ENCODE peak calls at places on chromosomes 7 and 10, in four cellular contexts. One of them, this sample, is unnamed.

GRCh38 chr7:44599222-44599621 is 7.2 kb upstream of the OGDH start:
- DNase-seq in H9: no peak
- DNase-seq in IMR-90: no peak
- DNase-seq in mesendoderm: no peak
- DNase-seq in this sample: no peak

GRCh38 chr10:112658900-112659328 is 211.9 kb downstream of the VTI1A start:
- DNase-seq in H9: no peak
- DNase-seq in mesendoderm: no peak
- DNase-seq in IMR-90: no peak
- DNase-seq in this sample: peak; percentile 24

GRCh38 chr7:71687831-71688599 is 556.1 kb downstream of the GALNT17 start:
- DNase-seq in H9: no peak
- DNase-seq in mesendoderm: no peak
- DNase-seq in IMR-90: no peak
- DNase-seq in this sample: no peak

GRCh38 chr10:122521011-122521410 is 39.5 kb upstream of the DMBT1 start:
- DNase-seq in H9: no peak
- DNase-seq in IMR-90: no peak
- DNase-seq in mesendoderm: no peak
- DNase-seq in this sample: no peak

GRCh38 chr10:93468532-93469213 is 13.5 kb downstream of the MYOF start:
- DNase-seq in mesendoderm: peak; percentile 75
- DNase-seq in IMR-90: peak; percentile 94
- DNase-seq in H9: no peak
- DNase-seq in this sample: peak; percentile 93

GRCh38 chr10:122085423-122085911 is 96.5 kb downstream of the TACC2 start:
- DNase-seq in IMR-90: no peak
- DNase-seq in H9: no peak
- DNase-seq in mesendoderm: no peak
- DNase-seq in this sample: no peak

GRCh38 chr10:43265799-43266721 is 805 bp downstream of the RASGEF1A start:
- DNase-seq in H9: peak; percentile 65
- DNase-seq in mesendoderm: peak; percentile 60
- DNase-seq in IMR-90: no peak
- DNase-seq in this sample: no peak

GRCh38 chr7:74575083-74575803 is 82.3 kb upstream of the GTF2I start:
- DNase-seq in IMR-90: peak; percentile 34
- DNase-seq in H9: no peak
- DNase-seq in mesendoderm: no peak
- DNase-seq in this sample: peak; percentile 59

GRCh38 chr7:55439627-55440026 is 74.5 kb downstream of the LANCL2 start:
- DNase-seq in mesendoderm: peak; percentile 49
- DNase-seq in H9: no peak
- DNase-seq in IMR-90: peak; percentile 36
- DNase-seq in this sample: no peak

GRCh38 chr10:117535045-117535751 is 7.3 kb upstream of the EMX2 start:
- DNase-seq in mesendoderm: peak; percentile 31
- DNase-seq in H9: peak; percentile 45
- DNase-seq in IMR-90: no peak
- DNase-seq in this sample: no peak

GRCh38 chr7:33757563-33758165 is 147.7 kb upstream of the BMPER start:
- DNase-seq in IMR-90: peak; percentile 47
- DNase-seq in mesendoderm: no peak
- DNase-seq in H9: no peak
- DNase-seq in this sample: peak; percentile 57

GRCh38 chr10:3803884-3804741 is 19.1 kb upstream of the KLF6 start:
- DNase-seq in H9: no peak
- DNase-seq in IMR-90: peak; percentile 13
- DNase-seq in mesendoderm: peak; percentile 76
- DNase-seq in this sample: peak; percentile 90

GRCh38 chr10:3801558-3802192 is 16.7 kb upstream of the KLF6 start:
- DNase-seq in IMR-90: no peak
- DNase-seq in H9: no peak
- DNase-seq in mesendoderm: no peak
- DNase-seq in this sample: no peak

GRCh38 chr10:3802526-3803002 is 17.6 kb upstream of the KLF6 start:
- DNase-seq in IMR-90: no peak
- DNase-seq in H9: no peak
- DNase-seq in mesendoderm: no peak
- DNase-seq in this sample: no peak

GRCh38 chr10:3805227-3805790 is 20.3 kb upstream of the KLF6 start:
- DNase-seq in H9: no peak
- DNase-seq in mesendoderm: no peak
- DNase-seq in IMR-90: peak; percentile 83
- DNase-seq in this sample: peak; percentile 98

GRCh38 chr10:3803295-3803883 is 18.4 kb upstream of the KLF6 start:
- DNase-seq in IMR-90: peak; percentile 55
- DNase-seq in H9: no peak
- DNase-seq in mesendoderm: peak; percentile 92
- DNase-seq in this sample: peak; percentile 72
- H2BK120ac ChIP-seq in IMR-90: no peak overlapping the region
- H2BK120ac ChIP-seq in H9: no peak overlapping the region
- H2BK120ac ChIP-seq in mesendoderm: no peak overlapping the region
- H2BK120ac ChIP-seq in this sample: peak overlapping the region; percentile 55

GRCh38 chr7:87330942-87331341 is 14.5 kb upstream of the CROT start:
- DNase-seq in H9: no peak
- DNase-seq in IMR-90: no peak
- DNase-seq in mesendoderm: peak; percentile 60
- DNase-seq in this sample: no peak
- H2BK120ac ChIP-seq in H9: no peak overlapping the region
- H2BK120ac ChIP-seq in IMR-90: peak overlapping the region; percentile 32
- H2BK120ac ChIP-seq in mesendoderm: peak overlapping the region; percentile 19
- H2BK120ac ChIP-seq in this sample: no peak overlapping the region

DNA sequence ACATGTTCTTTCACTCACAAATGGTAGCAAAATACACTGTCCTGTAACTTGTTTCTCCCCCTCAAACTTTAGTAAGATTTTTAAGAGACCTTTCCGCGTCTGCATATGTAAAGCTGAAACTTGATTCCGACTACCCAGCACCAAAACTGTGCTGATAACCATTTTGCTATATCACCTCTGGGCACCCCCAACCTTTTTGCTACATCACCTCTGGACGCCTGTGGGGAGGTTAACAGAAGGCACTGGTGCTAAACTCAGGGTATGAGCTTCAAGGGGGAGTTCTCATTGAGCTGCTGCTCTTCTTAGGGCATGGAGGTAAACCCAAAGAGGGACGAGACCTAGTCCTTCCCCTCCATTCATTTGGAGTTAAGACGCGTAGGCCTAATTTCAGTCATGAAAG is 67.6 kb upstream of the NFE2L3 start:
- DNase-seq in mesendoderm: no peak
- DNase-seq in H9: no peak
- DNase-seq in IMR-90: no peak
- DNase-seq in this sample: no peak
- H2BK120ac ChIP-seq in mesendoderm: no peak overlapping the region
- H2BK120ac ChIP-seq in H9: no peak overlapping the region
- H2BK120ac ChIP-seq in IMR-90: no peak overlapping the region
- H2BK120ac ChIP-seq in this sample: no peak overlapping the region

DNA sequence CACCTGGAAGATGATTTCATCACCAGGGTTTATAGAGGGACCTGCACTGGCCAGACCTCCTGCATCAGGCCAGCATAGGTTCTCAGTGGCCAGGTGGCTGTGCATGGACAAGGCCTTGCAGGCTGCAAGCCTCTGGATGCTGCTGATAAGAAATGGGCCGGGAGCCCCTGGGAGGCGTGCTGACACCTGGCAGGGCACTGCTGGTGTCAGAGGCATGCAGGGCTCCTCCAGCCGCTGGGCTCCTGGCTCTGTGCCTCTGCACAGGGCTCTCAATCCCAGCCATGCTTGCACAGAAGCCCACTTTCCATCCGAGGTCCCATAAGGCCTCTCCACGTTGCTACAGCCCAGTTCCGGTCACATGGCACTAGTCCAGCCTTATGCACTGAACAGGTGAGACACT is 27.2 kb downstream of the ANTXRL start:
- DNase-seq in H9: peak; percentile 18
- DNase-seq in IMR-90: no peak
- DNase-seq in mesendoderm: no peak
- DNase-seq in this sample: no peak
- H2BK120ac ChIP-seq in H9: no peak overlapping the region
- H2BK120ac ChIP-seq in IMR-90: peak overlapping the region; percentile 81
- H2BK120ac ChIP-seq in mesendoderm: no peak overlapping the region
- H2BK120ac ChIP-seq in this sample: no peak overlapping the region

DNA sequence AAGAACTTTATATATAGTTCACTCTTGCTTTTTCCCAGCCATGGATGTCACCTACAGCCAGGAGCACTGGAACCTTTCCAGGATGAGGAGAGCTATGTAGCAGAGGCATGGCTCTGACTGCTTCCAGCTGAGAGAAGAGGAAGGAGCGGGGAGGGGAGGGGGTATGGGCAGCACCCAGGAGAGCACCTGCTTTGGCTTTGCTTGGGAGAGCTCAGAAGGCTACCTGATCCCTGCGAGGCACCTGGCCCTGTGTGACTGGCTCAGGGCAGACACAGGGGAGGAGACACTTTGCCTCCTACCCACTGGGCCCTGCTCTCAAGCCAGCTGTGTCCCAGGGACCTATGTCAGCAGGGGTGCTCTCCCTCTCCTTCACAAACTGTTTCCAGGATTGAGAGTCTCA is 67.1 kb downstream of the HK1 start:
- DNase-seq in H9: peak; percentile 59
- DNase-seq in IMR-90: no peak
- DNase-seq in mesendoderm: no peak
- DNase-seq in this sample: no peak
- H2BK120ac ChIP-seq in H9: no peak overlapping the region
- H2BK120ac ChIP-seq in IMR-90: no peak overlapping the region
- H2BK120ac ChIP-seq in mesendoderm: no peak overlapping the region
- H2BK120ac ChIP-seq in this sample: no peak overlapping the region

DNA sequence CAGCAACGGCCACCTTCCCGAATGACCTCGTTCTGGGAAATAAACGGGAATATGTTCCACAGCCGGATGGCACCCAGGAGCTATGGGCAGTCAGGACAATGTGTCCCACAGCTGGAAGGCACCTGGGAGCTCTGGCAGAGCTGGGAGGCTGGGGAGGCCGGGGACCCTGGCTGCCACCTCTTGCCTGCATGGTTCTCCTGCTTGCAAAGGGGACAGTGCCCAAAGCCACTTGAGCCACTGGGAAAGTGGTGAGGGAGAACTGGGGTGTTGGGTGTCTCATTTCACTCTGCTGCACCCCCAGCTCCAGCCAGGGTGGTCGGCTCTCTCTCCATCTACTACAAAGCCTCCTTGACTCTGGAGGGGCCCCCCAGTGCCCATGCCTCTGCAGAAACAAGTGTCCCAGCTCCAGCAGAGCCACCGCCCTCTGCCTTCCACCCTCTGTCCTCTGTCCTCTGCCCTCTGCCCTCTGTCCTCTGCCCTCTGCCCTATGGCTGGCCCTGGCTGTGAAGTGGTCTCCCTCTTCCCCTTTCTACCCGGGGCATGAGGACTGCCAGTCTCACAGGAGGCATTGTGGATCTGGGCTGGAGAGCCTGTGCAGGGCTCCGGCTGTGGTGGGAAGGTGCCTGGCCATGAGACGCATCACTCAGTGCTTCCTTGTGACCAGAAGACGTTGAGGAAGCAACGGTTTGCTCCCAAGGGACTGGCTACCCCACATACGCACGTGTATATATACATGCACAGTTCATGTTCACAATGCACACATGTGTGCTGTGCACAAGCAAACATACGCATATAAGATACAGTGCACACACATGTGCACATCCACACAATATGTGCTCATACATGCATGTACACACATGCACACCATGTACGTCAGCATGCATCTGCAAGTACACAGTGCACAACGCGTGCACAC is 21.5 kb upstream of the INPP5A start:
- DNase-seq in IMR-90: no peak
- DNase-seq in H9: peak; percentile 24
- DNase-seq in mesendoderm: no peak
- DNase-seq in this sample: no peak
- H2BK120ac ChIP-seq in IMR-90: peak overlapping the region; percentile 84
- H2BK120ac ChIP-seq in H9: no peak overlapping the region
- H2BK120ac ChIP-seq in mesendoderm: no peak overlapping the region
- H2BK120ac ChIP-seq in this sample: no peak overlapping the region

DNA sequence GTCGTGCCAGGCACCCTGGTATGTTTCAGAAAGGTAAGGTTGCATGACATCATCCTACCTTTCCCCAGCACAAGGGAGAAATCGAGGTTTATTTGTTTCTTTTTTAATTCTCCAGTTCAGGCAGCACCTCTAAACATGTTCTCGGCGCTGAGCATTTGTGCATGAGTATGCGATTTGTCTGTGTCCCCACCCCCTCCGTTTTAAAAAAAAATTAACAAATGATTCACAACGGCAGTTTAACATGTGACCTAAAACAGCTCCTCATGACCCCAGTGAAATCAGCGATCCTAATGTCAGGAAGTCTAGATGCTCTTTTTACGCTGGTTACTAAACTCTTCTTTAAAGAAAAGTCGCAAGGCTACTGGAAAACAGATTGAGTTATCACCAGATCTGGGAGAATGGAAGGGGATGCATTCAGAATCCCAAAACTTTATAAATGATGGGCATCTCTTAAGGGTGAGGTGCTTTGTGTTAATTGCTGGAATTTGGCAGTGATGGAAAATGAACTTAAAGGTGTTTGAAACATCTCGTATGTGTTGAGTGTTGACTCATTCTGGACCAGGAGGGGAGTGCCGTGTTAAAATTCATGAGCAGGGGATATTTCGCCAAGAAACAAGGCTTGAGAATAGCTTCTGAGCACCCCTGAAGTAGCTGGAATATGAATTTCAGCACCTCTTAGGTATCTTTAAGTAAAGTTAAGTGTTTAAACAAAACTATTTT is 106.8 kb upstream of the PDCD4 start:
- DNase-seq in H9: no peak
- DNase-seq in IMR-90: no peak
- DNase-seq in mesendoderm: no peak
- DNase-seq in this sample: no peak
- H2BK120ac ChIP-seq in H9: no peak overlapping the region
- H2BK120ac ChIP-seq in IMR-90: no peak overlapping the region
- H2BK120ac ChIP-seq in mesendoderm: no peak overlapping the region
- H2BK120ac ChIP-seq in this sample: no peak overlapping the region

GRCh38 chr7:423312-424260 is 96.1 kb downstream of the PDGFA start:
- DNase-seq in mesendoderm: no peak
- DNase-seq in IMR-90: no peak
- DNase-seq in H9: no peak
- DNase-seq in this sample: no peak

GRCh38 chr7:424301-424935 is 95.2 kb downstream of the PDGFA start:
- DNase-seq in mesendoderm: no peak
- DNase-seq in H9: no peak
- DNase-seq in IMR-90: no peak
- DNase-seq in this sample: no peak

GRCh38 chr7:421056-421991 is 98.3 kb downstream of the PDGFA start:
- DNase-seq in H9: no peak
- DNase-seq in IMR-90: no peak
- DNase-seq in mesendoderm: no peak
- DNase-seq in this sample: no peak

GRCh38 chr7:422191-422885 is 97.3 kb downstream of the PDGFA start:
- DNase-seq in H9: no peak
- DNase-seq in mesendoderm: no peak
- DNase-seq in IMR-90: no peak
- DNase-seq in this sample: no peak

DNA sequence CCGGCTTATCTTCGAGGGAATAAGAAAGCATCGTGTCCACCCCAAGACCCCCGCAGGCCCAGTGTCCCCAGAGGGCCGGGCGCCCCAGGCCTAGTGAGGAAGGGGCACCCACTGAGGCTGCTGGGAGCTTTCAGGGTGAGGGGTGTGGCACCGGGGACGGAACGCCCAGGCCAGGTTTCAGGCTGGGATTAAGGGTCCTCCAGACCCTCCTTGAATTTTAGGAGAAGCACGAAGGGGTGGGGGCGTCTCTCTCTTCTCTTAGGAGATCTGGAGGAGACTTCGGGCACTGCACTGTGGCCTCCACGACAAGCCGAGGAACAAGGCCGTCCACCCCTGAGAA is 96.8 kb downstream of the PDGFA start:
- DNase-seq in H9: no peak
- DNase-seq in IMR-90: no peak
- DNase-seq in mesendoderm: no peak
- DNase-seq in this sample: no peak
- H2BK120ac ChIP-seq in H9: no peak overlapping the region
- H2BK120ac ChIP-seq in IMR-90: no peak overlapping the region
- H2BK120ac ChIP-seq in mesendoderm: no peak overlapping the region
- H2BK120ac ChIP-seq in this sample: no peak overlapping the region

This sample was measured in mesenchymal stem cell.